ENCODE peak calls at places on chromosomes 12 and 14, in five cellular contexts. F, H, Q, S and X are unnamed samples.

GRCh38 chr12:5739862-5740370 is 205.1 kb downstream of the ANO2 start:
- DNase-seq in F (no peak), H (no peak), Q (no peak), S (no peak), X (no peak)

GRCh38 chr12:46698003-46698402 is 127.8 kb downstream of the SLC38A4 start:
- DNase-seq in F (no peak), H (no peak), Q (no peak), S (no peak), X (no peak)

GRCh38 chr12:75641031-75641780 is 129.8 kb upstream of the KRR1 start:
- DNase-seq in F (no peak), H (peak), Q (no peak), S (peak), X (peak)

GRCh38 chr12:89225401-89225800 is 126.9 kb downstream of the DUSP6 start:
- DNase-seq in F (no peak), H (no peak), Q (no peak), S (no peak), X (peak)

GRCh38 chr14:49769171-49769570 is 1.2 kb downstream of the KLHDC2 start:
- DNase-seq in F (no peak), H (peak), Q (no peak), S (no peak), X (no peak)

GRCh38 chr12:12681061-12681765 is 14.8 kb downstream of the GPR19 start:
- DNase-seq in F (no peak), H (no peak), Q (no peak), S (no peak), X (no peak)

GRCh38 chr12:13101854-13102375 is 1.6 kb downstream of the GSG1 start:
- DNase-seq in F (no peak), H (peak), Q (peak), S (no peak), X (no peak)

GRCh38 chr14:32629146-32629545 is 300.0 kb downstream of the AKAP6 start:
- DNase-seq in F (no peak), H (no peak), Q (no peak), S (no peak), X (no peak)

GRCh38 chr14:66038214-66038977 is 447.8 kb upstream of the CCDC196 start:
- DNase-seq in F (no peak), H (no peak), Q (no peak), S (no peak), X (no peak)

GRCh38 chr12:122870163-122870842 is 25.6 kb downstream of the VPS37B start:
- DNase-seq in F (no peak), H (no peak), Q (no peak), S (no peak), X (no peak)

GRCh38 chr12:97552410-97553050 is 89.9 kb downstream of the RMST start:
- DNase-seq in F (no peak), H (no peak), Q (no peak), S (no peak), X (no peak)

GRCh38 chr12:5073838-5074237 is 30.2 kb downstream of the KCNA5 start:
- DNase-seq in F (no peak), H (peak), Q (no peak), S (no peak), X (no peak)

GRCh38 chr12:117490130-117490529 is 128.7 kb upstream of the NOS1 start:
- DNase-seq in F (no peak), H (no peak), Q (no peak), S (no peak), X (no peak)

GRCh38 chr12:46364777-46365580 is 7.6 kb downstream of the SLC38A2 start:
- DNase-seq in F (no peak), H (no peak), Q (no peak), S (no peak), X (no peak)

GRCh38 chr12:59500915-59501314 is 94.9 kb upstream of the SLC16A7 start:
- DNase-seq in F (no peak), H (no peak), Q (no peak), S (no peak), X (no peak)

GRCh38 chr12:75658826-75659823 is 147.7 kb upstream of the KRR1 start:
- DNase-seq in F (no peak), H (no peak), Q (no peak), S (no peak), X (no peak)

GRCh38 chr14:68729556-68729955 is 63.3 kb downstream of the ZFP36L1 start:
- DNase-seq in F (no peak), H (no peak), Q (no peak), S (no peak), X (no peak)

GRCh38 chr12:99732121-99732520 is 84.6 kb downstream of the GARIN6 start:
- DNase-seq in F (no peak), H (no peak), Q (peak), S (no peak), X (no peak)

GRCh38 chr12:67519824-67520433 is 128.6 kb upstream of the DYRK2 start:
- DNase-seq in F (no peak), H (no peak), Q (peak), S (no peak), X (no peak)

GRCh38 chr12:40980346-40981005 is 207.6 kb upstream of the PDZRN4 start:
- DNase-seq in F (no peak), H (no peak), Q (no peak), S (no peak), X (no peak)

DNA sequence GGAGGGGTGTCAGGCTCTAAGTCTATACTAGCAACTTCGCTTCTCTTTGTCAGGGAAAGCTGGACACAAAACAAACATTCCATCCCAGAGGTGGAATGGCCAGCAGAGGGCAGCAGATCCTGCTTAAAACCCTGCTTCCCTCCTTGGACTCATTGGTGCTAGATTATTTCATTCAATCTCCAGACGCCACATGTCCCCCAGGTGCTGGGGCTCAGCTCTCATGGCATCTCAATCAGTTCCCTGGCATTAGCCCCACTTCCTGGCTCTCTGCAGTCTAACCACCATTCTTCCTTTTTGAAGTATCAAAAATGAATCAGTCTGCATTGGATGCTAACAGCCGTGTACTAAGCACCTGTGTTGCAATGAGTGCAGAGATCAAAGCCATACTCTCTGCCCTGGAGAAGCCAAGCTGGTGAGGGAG is 8.1 kb upstream of the PPP1R1A start:
- DNase-seq in F (peak), H (peak), Q (peak), S (no peak), X (peak)
- TF ChIP-seq CTCF in F (peak), H (peak), Q (peak), S (peak), X (peak)

GRCh38 chr12:114735011-114735410 is 51.0 kb upstream of the TBX3 start:
- DNase-seq in F (no peak), H (no peak), Q (no peak), S (no peak), X (no peak)

GRCh38 chr12:114732426-114733030 is 48.6 kb upstream of the TBX3 start:
- DNase-seq in F (no peak), H (no peak), Q (no peak), S (no peak), X (no peak)

GRCh38 chr12:114738460-114739184 is 54.6 kb upstream of the TBX3 start:
- DNase-seq in F (no peak), H (no peak), Q (no peak), S (no peak), X (no peak)

GRCh38 chr12:114733919-114734318 is 49.9 kb upstream of the TBX3 start:
- DNase-seq in F (no peak), H (no peak), Q (no peak), S (no peak), X (no peak)

DNA sequence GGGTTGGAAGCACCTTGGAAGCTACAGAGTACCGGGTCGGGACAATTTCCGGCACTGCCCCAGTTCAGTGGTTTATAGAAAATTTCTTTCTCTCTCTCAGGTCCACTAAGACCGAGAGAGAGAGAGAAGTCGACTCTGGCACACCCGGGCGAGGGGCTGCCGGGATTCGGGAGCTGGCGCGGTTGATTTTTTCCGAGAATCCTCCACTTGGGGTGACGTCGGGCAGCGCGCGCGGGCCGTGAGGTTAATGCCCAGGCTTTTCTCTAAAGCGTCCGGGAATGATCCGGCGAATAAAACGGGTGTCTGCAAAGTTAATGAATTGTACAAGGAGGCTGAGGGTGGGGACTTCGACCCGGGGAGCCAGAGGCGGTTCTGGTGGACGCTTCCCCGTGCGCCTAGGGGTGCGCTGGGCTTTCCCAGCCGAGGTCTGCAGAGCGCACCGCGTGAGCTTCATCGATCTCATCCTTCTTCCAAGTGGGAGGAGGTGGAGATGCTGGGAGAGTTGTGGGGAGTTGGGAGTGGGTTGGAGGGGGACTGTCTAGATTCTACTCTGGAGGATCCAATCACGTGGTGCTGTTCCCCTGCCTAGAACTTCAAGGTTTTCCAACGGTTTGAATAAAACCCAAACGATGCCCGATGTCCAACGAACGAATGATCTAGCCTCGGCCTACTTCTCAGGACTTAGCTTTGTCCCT is 51.9 kb upstream of the TBX3 start:
- DNase-seq in F (no peak), H (no peak), Q (no peak), S (no peak), X (no peak)
- TF ChIP-seq CTCF in F (no peak), H (no peak), Q (no peak), S (no peak), X (no peak)

GRCh38 chr12:24960222-24960855 is 11.4 kb upstream of the BCAT1 start:
- DNase-seq in F (peak), H (peak), Q (no peak), S (peak), X (peak)
- TF ChIP-seq CTCF in F (peak), H (peak), Q (peak), S (peak), X (peak)

DNA sequence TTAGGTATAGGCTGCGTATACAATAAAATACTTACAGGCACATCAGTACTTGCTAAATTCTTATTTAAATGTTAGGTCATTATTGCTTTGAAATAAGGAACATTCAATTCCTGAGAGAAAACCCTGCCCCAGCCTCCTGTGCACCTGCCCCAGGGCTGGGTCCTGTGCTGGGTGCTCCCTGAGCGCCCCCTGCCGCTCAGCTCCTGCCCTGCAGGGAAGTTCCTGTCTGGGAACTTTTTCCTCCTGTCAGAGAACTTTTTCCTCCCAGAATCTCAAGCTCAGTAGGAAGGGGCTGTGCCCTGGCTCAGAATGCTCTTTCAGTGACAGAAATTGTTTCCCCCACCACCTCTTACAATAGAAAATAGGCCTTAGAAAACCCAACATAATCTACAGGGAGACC is 751.1 kb downstream of the TMEM121 start:
- DNase-seq in F (no peak), H (peak), Q (no peak), S (no peak), X (peak)
- TF ChIP-seq CTCF in F (no peak), H (peak), Q (peak), S (peak), X (peak)

GRCh38 chr14:20676072-20676471 is 8.3 kb upstream of the RNASE4 start:
- DNase-seq in F (no peak), H (no peak), Q (no peak), S (no peak), X (no peak)
- TF ChIP-seq CTCF in F (no peak), H (no peak), Q (no peak), S (no peak), X (no peak)

DNA sequence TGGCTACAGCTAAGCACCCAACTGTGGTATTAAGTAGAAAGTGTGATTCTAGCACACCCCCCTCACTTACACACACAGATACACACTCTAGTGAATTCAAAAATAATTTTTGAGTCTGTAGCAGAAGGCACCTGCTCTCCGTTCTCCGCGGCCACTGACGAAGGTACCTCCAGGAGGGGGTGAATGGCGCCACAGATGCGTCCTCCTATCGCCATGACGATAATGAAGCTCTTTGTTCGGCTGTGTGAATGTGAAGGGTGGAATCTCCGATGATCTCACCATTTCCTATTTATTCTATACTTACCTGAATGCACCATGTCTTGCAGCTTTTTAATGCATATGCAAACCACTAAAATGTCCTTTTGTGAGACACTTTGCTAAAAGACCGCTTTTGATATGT is 162.8 kb downstream of the EGLN3 start:
- DNase-seq in F (no peak), H (no peak), Q (no peak), S (no peak), X (no peak)
- TF ChIP-seq CTCF in F (no peak), H (no peak), Q (no peak), S (no peak), X (no peak)

GRCh38 chr12:57726884-57727757 is 11.4 kb downstream of the AGAP2 start:
- DNase-seq in F (peak), H (no peak), Q (peak), S (no peak), X (peak)
- TF ChIP-seq CTCF in F (no peak), H (no peak), Q (no peak), S (no peak), X (no peak)

DNA sequence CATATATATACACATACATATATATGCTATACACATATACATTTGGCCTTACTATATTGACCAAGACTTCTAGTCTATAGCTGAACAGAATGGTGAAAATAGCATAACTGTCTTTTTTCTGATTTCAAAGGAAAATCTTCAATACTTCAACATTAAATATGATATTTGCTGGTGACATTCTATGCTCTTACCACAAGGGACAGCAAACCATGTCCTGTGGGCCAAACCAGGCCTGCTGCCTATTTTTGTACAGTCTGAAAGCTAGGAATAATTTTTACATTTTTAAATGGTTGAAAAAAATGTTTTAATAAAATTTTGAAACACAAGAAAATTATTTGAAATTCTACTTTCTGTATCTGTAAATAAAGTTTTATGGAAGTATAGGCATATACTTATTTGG is 63.6 kb downstream of the EML5 start:
- DNase-seq in F (no peak), H (no peak), Q (no peak), S (no peak), X (no peak)
- TF ChIP-seq CTCF in F (peak), H (peak), Q (peak), S (peak), X (no peak)